ENCODE peak calls at places on chromosomes 1 and 21, in five cellular contexts. P is fibroblast of the aortic adventitia, R is adrenal gland, C is GM06990, N is fibroblast of lung. O is an unnamed sample.

GRCh38 chr1:51953079-51953478 is 37.4 kb downstream of the RAB3B start:
- DNase-seq in R (no peak), C (no peak), N (no peak), P (no peak), O (no peak)

GRCh38 chr1:156122519-156123355 is 8.2 kb downstream of the LMNA start:
- DNase-seq in R (peak), N (peak), C (no peak), P (peak), O (peak)

GRCh38 chr1:16191309-16191708 is 21.1 kb downstream of the ARHGEF19 start:
- DNase-seq in N (no peak), P (no peak), R (no peak), C (no peak), O (no peak)

GRCh38 chr1:16076871-16077250 is 3.4 kb upstream of the FAM131C start:
- DNase-seq in P (peak), R (peak), N (peak), C (no peak), O (no peak)

GRCh38 chr1:43274125-43274803 is 4.5 kb downstream of the TMEM125 start:
- DNase-seq in P (peak), N (peak), C (no peak), R (no peak), O (no peak)

GRCh38 chr1:161970633-161971032 is 53.0 kb downstream of the OLFML2B start:
- DNase-seq in R (no peak), C (no peak), P (no peak), N (no peak), O (no peak)

GRCh38 chr1:184322253-184322652 is 64.6 kb upstream of the C1orf21 start:
- DNase-seq in C (no peak), R (no peak), P (no peak), N (no peak), O (no peak)

GRCh38 chr1:23868848-23869450 is 859 bp upstream of the FUCA1 start:
- DNase-seq in C (no peak), N (no peak), P (no peak), R (no peak), O (no peak)

GRCh38 chr21:42711667-42712066 is 58.2 kb downstream of the PDE9A start:
- DNase-seq in R (no peak), N (no peak), P (no peak), C (no peak), O (no peak)

GRCh38 chr1:243447342-243447741 is 191.5 kb downstream of the SDCCAG8 start:
- DNase-seq in N (peak), R (peak), C (no peak), P (peak), O (no peak)

GRCh38 chr1:172163479-172164215 is 256.8 kb upstream of the C1orf105 start:
- DNase-seq in R (no peak), C (no peak), N (peak), P (peak), O (no peak)

GRCh38 chr21:44872266-44872567 is 1.3 kb downstream of the PTTG1IP start:
- DNase-seq in P (no peak), N (no peak), C (no peak), R (no peak), O (no peak)

GRCh38 chr1:234541281-234541975 is 62.4 kb upstream of the TARBP1 start:
- DNase-seq in C (no peak), P (peak), R (no peak), N (peak), O (no peak)

GRCh38 chr1:81877940-81878339 is 77.2 kb downstream of the ADGRL2 start:
- DNase-seq in C (no peak), N (no peak), R (no peak), P (peak), O (no peak)

GRCh38 chr1:85467929-85468540 is 3.1 kb upstream of the DDAH1 start:
- DNase-seq in C (no peak), R (no peak), N (no peak), P (peak), O (no peak)

GRCh38 chr21:43274022-43274945 is 105.5 kb downstream of the CRYAA start:
- DNase-seq in R (no peak), C (no peak), P (no peak), N (no peak), O (no peak)

GRCh38 chr1:159122005-159122621 is 45.5 kb upstream of the AIM2 start:
- DNase-seq in P (peak), C (peak), N (peak), R (no peak), O (no peak)

GRCh38 chr21:42465008-42465878 is 30.8 kb downstream of the RSPH1 start:
- DNase-seq in R (no peak), C (peak), P (no peak), N (no peak), O (no peak)

GRCh38 chr1:219774386-219774785 is 154.0 kb downstream of the SLC30A10 start:
- DNase-seq in C (no peak), P (no peak), N (no peak), R (no peak), O (no peak)

GRCh38 chr1:49424782-49425181 is 599.0 kb downstream of the AGBL4 start:
- DNase-seq in P (no peak), R (no peak), N (no peak), C (no peak), O (no peak)

GRCh38 chr21:34126269-34126668 is 52.9 kb downstream of the MRPS6 start:
- DNase-seq in R (no peak), N (peak), C (no peak), P (peak), O (no peak)

GRCh38 chr1:109112056-109112651 is 1.8 kb upstream of the ELAPOR1 start:
- DNase-seq in R (no peak), P (peak), C (no peak), N (peak), O (no peak)

GRCh38 chr1:150927629-150928028 is 1.5 kb downstream of the SETDB1 start:
- DNase-seq in R (no peak), C (no peak), N (no peak), P (no peak), O (no peak)

GRCh38 chr1:99934801-99935200 is 35.0 kb upstream of the SLC35A3 start:
- DNase-seq in R (no peak), C (no peak), N (no peak), P (no peak), O (no peak)

GRCh38 chr1:99397029-99397428 is 132.7 kb downstream of the PLPPR4 start:
- DNase-seq in R (no peak), C (no peak), N (no peak), P (peak), O (no peak)

GRCh38 chr1:20095564-20096434 is 23.5 kb downstream of the PLA2G2D start:
- DNase-seq in N (no peak), C (no peak), R (no peak), P (no peak), O (no peak)

GRCh38 chr1:67327864-67328263 is 20.2 kb downstream of the IL12RB2 start:
- DNase-seq in R (no peak), C (no peak), N (no peak), P (no peak), O (no peak)

GRCh38 chr1:156836041-156836654 is 19.5 kb upstream of the SH2D2A start:
- DNase-seq in C (peak), R (no peak), P (no peak), N (no peak), O (no peak)

GRCh38 chr1:150309758-150310495 is 11.4 kb upstream of the PRPF3 start:
- DNase-seq in N (peak), P (no peak), C (no peak), R (no peak), O (no peak)

GRCh38 chr1:32286763-32287162 is 5.1 kb upstream of the HDAC1 start:
- DNase-seq in R (no peak), C (no peak), P (no peak), N (no peak), O (no peak)

GRCh38 chr1:99180343-99180808 is 83.9 kb upstream of the PLPPR4 start:
- DNase-seq in N (peak), R (peak), P (peak), C (peak), O (peak)

GRCh38 chr1:215793210-215793609 is 226.1 kb downstream of the KCTD3 start:
- DNase-seq in N (peak), P (peak), C (no peak), R (no peak), O (no peak)

GRCh38 chr1:170583186-170583585 is 51.2 kb downstream of the GORAB start:
- DNase-seq in R (no peak), C (no peak), P (no peak), N (no peak), O (no peak)

GRCh38 chr1:2592672-2593071 is 6.1 kb downstream of the PRXL2B start:
- DNase-seq in R (no peak), N (no peak), C (no peak), P (no peak), O (peak)

GRCh38 chr1:210920258-210920657 is 213.7 kb downstream of the KCNH1 start:
- DNase-seq in C (no peak), N (no peak), P (no peak), R (no peak), O (no peak)

GRCh38 chr1:179302076-179302475 is 8.5 kb downstream of the SOAT1 start:
- DNase-seq in P (no peak), N (no peak), C (no peak), R (no peak), O (no peak)

GRCh38 chr1:198829948-198830347 is 191.1 kb downstream of the PTPRC start:
- DNase-seq in C (no peak), R (no peak), P (peak), N (peak), O (no peak)
- TF ChIP-seq CTCF in C (peak), R (no peak), P (peak), N (peak), O (peak)

GRCh38 chr1:214446772-214447556 is 104.4 kb downstream of the PTPN14 start:
- DNase-seq in P (peak), R (no peak), C (no peak), N (peak), O (no peak)
- H3K4me3 ChIP-seq in P (peak), R (no peak), C (no peak), N (no peak), O (no peak)

GRCh38 chr1:236560213-236560771 is 36.5 kb downstream of the LGALS8 start:
- DNase-seq in R (no peak), N (no peak), C (no peak), P (no peak), O (no peak)
- TF ChIP-seq CTCF in R (no peak), N (no peak), C (peak), P (no peak), O (no peak)

GRCh38 chr1:114508386-114508898 is 2.6 kb downstream of the TRIM33 start:
- DNase-seq in R (no peak), C (no peak), N (no peak), P (no peak), O (no peak)
- H3K4me3 ChIP-seq in R (peak), C (peak), N (no peak), P (peak), O (no peak)

DNA sequence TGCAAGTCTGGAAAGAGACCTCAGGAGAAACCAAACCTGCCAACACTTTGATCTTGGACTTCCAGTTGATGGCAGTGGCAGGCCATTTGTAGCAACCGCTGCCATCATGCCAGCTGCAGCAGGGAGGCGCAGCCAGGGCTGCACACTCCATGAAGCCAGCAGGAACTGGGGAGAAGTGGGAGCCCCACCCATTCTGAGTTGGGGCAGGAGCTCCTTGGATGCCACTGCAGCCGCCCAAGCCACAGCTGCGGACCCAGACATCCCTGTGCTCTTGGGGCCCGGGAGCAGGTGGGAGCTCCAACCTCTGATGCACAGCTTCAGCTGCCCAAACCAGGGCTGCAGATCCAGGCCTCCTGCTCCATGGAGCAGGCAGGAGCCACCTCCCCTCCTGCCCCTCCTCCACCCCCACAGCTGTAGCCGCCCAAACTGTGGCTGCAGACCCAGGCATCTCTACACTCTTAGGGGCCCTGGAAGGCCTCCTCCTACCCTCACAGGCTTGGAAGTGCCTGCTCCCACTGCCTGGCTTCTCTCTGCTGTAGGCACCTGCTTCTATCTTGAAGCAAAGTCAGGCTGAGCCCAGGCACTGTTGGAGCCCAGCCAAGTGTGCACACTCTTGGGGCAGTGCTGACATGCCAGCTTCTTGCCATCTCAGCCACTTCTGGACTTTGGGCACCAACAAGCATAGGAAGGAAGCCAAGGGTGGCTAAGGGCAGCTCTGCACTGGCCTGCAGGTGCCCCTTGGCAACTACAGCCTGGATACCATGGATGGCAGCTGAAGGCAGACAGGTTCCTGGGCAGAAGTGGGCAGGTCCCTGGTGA is 20.0 kb upstream of the DISP1 start:
- DNase-seq in P (no peak), C (no peak), N (no peak), R (no peak), O (no peak)
- TF ChIP-seq CTCF in P (no peak), C (no peak), N (no peak), R (peak), O (peak)

GRCh38 chr1:148315081-148315811 is 163.2 kb upstream of the NBPF11 start:
- DNase-seq in P (no peak), N (no peak), R (no peak), C (no peak), O (no peak)

GRCh38 chr1:148318123-148318899 is 164.8 kb downstream of the PPIAL4G start:
- DNase-seq in C (peak), R (no peak), P (no peak), N (no peak), O (no peak)

GRCh38 chr1:148317288-148317985 is 165.4 kb upstream of the NBPF11 start:
- DNase-seq in N (no peak), R (no peak), C (no peak), P (no peak), O (no peak)

DNA sequence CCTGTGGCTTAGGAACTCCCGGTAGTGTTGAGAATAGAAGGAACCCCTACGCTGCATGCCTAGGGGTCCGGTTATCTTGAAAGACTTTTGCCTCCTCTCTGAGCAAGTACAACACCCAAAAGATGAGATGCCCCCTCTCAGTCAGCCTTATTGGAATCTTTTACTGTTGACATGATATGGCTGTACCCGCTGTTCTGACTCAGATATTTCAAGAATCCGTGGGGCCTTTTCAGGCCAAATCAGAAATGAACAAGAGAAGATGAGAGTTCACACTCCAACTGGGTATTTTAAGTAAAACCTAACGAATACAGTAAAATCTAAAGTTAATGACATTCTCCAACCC is 164.2 kb downstream of the PPIAL4G start:
- DNase-seq in C (no peak), P (no peak), N (no peak), R (no peak), O (no peak)
- H3K4me3 ChIP-seq in C (no peak), P (no peak), N (no peak), R (peak), O (no peak)

GRCh38 chr21:26820473-26820872 is 24.7 kb downstream of the ADAMTS1 start:
- DNase-seq in P (no peak), N (no peak), C (no peak), R (no peak), O (no peak)
- TF ChIP-seq CTCF in P (no peak), N (no peak), C (no peak), R (no peak), O (no peak)